ENCODE peak calls at places on chromosome 7, in five cellular contexts. One of them, this sample, is unnamed.

GRCh38 chr7:155206286-155207020 is 91.2 kb upstream of the INSIG1 start:
- DNase-seq in K562: peak; percentile 93
- DNase-seq in esophagus squamous epithelium: peak; percentile 47
- DNase-seq in tibial nerve: peak; percentile 79
- DNase-seq in sigmoid colon: peak; percentile 83
- DNase-seq in this sample: peak; percentile 53

GRCh38 chr7:117659453-117660086 is 179.7 kb downstream of the CFTR start:
- DNase-seq in K562: no peak
- DNase-seq in esophagus squamous epithelium: no peak
- DNase-seq in tibial nerve: no peak
- DNase-seq in sigmoid colon: no peak
- DNase-seq in this sample: no peak

GRCh38 chr7:158802535-158803199 is 26.6 kb downstream of the ESYT2 start:
- DNase-seq in K562: no peak
- DNase-seq in esophagus squamous epithelium: no peak
- DNase-seq in tibial nerve: no peak
- DNase-seq in sigmoid colon: no peak
- DNase-seq in this sample: no peak

GRCh38 chr7:29091722-29092121 is 54.6 kb downstream of the CPVL start:
- DNase-seq in K562: no peak
- DNase-seq in esophagus squamous epithelium: no peak
- DNase-seq in tibial nerve: no peak
- DNase-seq in sigmoid colon: no peak
- DNase-seq in this sample: no peak

GRCh38 chr7:76507723-76508406 is 2.5 kb upstream of the UPK3B start:
- DNase-seq in K562: no peak
- DNase-seq in esophagus squamous epithelium: no peak
- DNase-seq in tibial nerve: peak; percentile 43
- DNase-seq in sigmoid colon: no peak
- DNase-seq in this sample: no peak

GRCh38 chr7:99006739-99007424 is 128.6 kb downstream of the TRRAP start:
- DNase-seq in K562: no peak
- DNase-seq in esophagus squamous epithelium: no peak
- DNase-seq in tibial nerve: no peak
- DNase-seq in sigmoid colon: no peak
- DNase-seq in this sample: no peak

GRCh38 chr7:42868456-42868855 is 43.4 kb downstream of the C7orf25 start:
- DNase-seq in K562: no peak
- DNase-seq in esophagus squamous epithelium: no peak
- DNase-seq in tibial nerve: no peak
- DNase-seq in sigmoid colon: no peak
- DNase-seq in this sample: no peak

GRCh38 chr7:158107806-158108205 is 479.8 kb downstream of the PTPRN2 start:
- DNase-seq in K562: no peak
- DNase-seq in esophagus squamous epithelium: no peak
- DNase-seq in tibial nerve: no peak
- DNase-seq in sigmoid colon: no peak
- DNase-seq in this sample: no peak

GRCh38 chr7:104267701-104268368 is 60.0 kb upstream of the ORC5 start:
- DNase-seq in K562: no peak
- DNase-seq in esophagus squamous epithelium: no peak
- DNase-seq in tibial nerve: no peak
- DNase-seq in sigmoid colon: no peak
- DNase-seq in this sample: no peak

GRCh38 chr7:127891144-127891543 is 140.1 kb downstream of the LRRC4 start:
- DNase-seq in K562: no peak
- DNase-seq in esophagus squamous epithelium: no peak
- DNase-seq in tibial nerve: no peak
- DNase-seq in sigmoid colon: no peak
- DNase-seq in this sample: no peak

GRCh38 chr7:115356139-115356746 is 434.3 kb downstream of the MDFIC start:
- DNase-seq in K562: peak; percentile 3
- DNase-seq in esophagus squamous epithelium: no peak
- DNase-seq in tibial nerve: peak; percentile 10
- DNase-seq in sigmoid colon: no peak
- DNase-seq in this sample: no peak

GRCh38 chr7:37431413-37431812 is 17.3 kb downstream of the ELMO1 start:
- DNase-seq in K562: no peak
- DNase-seq in esophagus squamous epithelium: no peak
- DNase-seq in tibial nerve: no peak
- DNase-seq in sigmoid colon: no peak
- DNase-seq in this sample: no peak

GRCh38 chr7:130940326-130940725 is 206.3 kb upstream of the KLF14 start:
- DNase-seq in K562: peak; percentile 25
- DNase-seq in esophagus squamous epithelium: no peak
- DNase-seq in tibial nerve: no peak
- DNase-seq in sigmoid colon: no peak
- DNase-seq in this sample: no peak

GRCh38 chr7:130941322-130942210 is 207.6 kb upstream of the KLF14 start:
- DNase-seq in K562: peak; percentile 88
- DNase-seq in esophagus squamous epithelium: no peak
- DNase-seq in tibial nerve: peak; percentile 56
- DNase-seq in sigmoid colon: no peak
- DNase-seq in this sample: peak; percentile 88

GRCh38 chr7:130939285-130940095 is 205.5 kb upstream of the KLF14 start:
- DNase-seq in K562: no peak
- DNase-seq in esophagus squamous epithelium: no peak
- DNase-seq in tibial nerve: no peak
- DNase-seq in sigmoid colon: no peak
- DNase-seq in this sample: no peak

GRCh38 chr7:130942211-130942964 is 208.4 kb upstream of the KLF14 start:
- DNase-seq in K562: peak; percentile 82
- DNase-seq in esophagus squamous epithelium: no peak
- DNase-seq in tibial nerve: peak; percentile 76
- DNase-seq in sigmoid colon: no peak
- DNase-seq in this sample: peak; percentile 91

DNA sequence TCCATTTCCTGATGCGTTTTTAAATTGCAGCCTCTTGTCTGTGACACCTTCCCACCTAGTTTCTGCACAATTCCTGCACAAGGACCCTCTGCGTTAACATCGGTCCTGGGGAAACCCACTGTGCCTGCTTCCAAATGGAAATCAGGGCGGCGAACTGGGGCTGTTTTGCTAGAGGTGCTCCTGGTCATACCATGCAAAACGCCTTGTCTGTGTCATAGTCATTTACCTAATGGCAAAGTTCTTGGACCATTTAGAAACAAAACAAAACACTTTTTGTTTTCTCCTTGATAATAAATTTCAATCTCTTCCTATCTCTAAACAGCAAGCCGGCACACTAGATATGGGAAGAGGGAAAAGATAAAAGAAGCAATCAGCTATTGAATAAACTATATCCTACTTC is 206.9 kb upstream of the KLF14 start:
- DNase-seq in K562: peak; percentile 55
- DNase-seq in esophagus squamous epithelium: no peak
- DNase-seq in tibial nerve: no peak
- DNase-seq in sigmoid colon: no peak
- DNase-seq in this sample: no peak
- TF ChIP-seq POLR2A in K562: no peak
- TF ChIP-seq POLR2A in esophagus squamous epithelium: no peak
- TF ChIP-seq POLR2A in tibial nerve: no peak
- TF ChIP-seq POLR2A in sigmoid colon: no peak
- TF ChIP-seq POLR2A in this sample: no peak

GRCh38 chr7:64665980-64666674 is at the start of gene ZNF107:
- DNase-seq in K562: peak; percentile 95
- DNase-seq in esophagus squamous epithelium: peak; percentile 60
- DNase-seq in tibial nerve: peak; percentile 89
- DNase-seq in sigmoid colon: peak; percentile 98
- DNase-seq in this sample: peak; percentile 92
- TF ChIP-seq POLR2A in K562: peak; percentile 90
- TF ChIP-seq POLR2A in esophagus squamous epithelium: peak; percentile 39
- TF ChIP-seq POLR2A in tibial nerve: peak; percentile 60
- TF ChIP-seq POLR2A in sigmoid colon: no peak
- TF ChIP-seq POLR2A in this sample: peak; percentile 54

GRCh38 chr7:1045038-1045726 is 836 bp downstream of the GPR146 start:
- DNase-seq in K562: peak; percentile 33
- DNase-seq in esophagus squamous epithelium: no peak
- DNase-seq in tibial nerve: no peak
- DNase-seq in sigmoid colon: no peak
- DNase-seq in this sample: no peak

GRCh38 chr7:1043552-1044188 is 676 bp upstream of the GPR146 start:
- DNase-seq in K562: peak; percentile 29
- DNase-seq in esophagus squamous epithelium: no peak
- DNase-seq in tibial nerve: no peak
- DNase-seq in sigmoid colon: no peak
- DNase-seq in this sample: no peak

GRCh38 chr7:1042161-1042833 is 2.0 kb upstream of the GPR146 start:
- DNase-seq in K562: no peak
- DNase-seq in esophagus squamous epithelium: no peak
- DNase-seq in tibial nerve: no peak
- DNase-seq in sigmoid colon: no peak
- DNase-seq in this sample: no peak

GRCh38 chr7:1045727-1046063 is 1.3 kb downstream of the GPR146 start:
- DNase-seq in K562: no peak
- DNase-seq in esophagus squamous epithelium: no peak
- DNase-seq in tibial nerve: no peak
- DNase-seq in sigmoid colon: no peak
- DNase-seq in this sample: no peak

DNA sequence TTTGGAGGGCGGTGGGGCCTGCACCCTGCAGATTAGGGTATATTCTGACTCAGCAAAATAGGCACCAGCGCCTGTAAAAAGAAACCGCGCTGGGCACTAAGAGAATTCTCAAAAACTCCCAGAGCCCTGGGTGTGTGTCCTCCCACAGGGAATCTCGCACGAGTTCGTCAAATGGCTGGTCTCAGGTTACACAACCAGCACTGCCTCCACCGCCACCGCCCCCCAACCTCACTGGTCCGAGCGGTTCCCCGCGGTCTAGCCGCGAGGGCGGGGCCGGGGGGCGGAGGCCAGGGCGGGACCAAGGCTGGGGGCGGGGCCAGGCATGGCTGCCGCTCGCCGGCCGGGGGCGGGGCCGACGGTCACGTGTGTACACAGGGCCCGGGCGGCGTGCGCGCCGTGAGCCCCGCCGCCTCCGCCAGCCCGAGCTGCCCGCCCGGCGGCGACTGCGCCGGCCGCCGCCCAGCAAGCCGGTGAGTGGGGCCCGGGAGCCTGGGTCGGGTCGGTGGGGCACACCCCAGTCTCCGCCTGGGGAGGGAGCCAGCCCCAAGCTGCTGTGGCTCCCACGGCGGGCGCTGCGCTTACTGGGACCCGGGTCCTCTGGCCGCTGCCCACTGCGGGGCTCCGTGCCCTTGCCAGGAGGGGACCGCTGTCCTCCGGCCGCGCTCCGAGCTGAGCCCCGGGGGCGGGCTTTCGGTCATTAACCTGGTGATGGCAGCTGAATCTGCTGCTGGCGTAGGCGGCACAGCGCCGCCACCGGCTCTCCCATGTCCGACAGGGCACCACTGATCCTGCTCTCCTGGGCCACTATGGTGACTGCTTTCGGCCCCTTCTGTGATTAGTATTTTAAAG is at the start of gene GPR146:
- DNase-seq in K562: peak; percentile 98
- DNase-seq in esophagus squamous epithelium: peak; percentile 75
- DNase-seq in tibial nerve: peak; percentile 98
- DNase-seq in sigmoid colon: peak; percentile 99
- DNase-seq in this sample: peak; percentile 97
- TF ChIP-seq POLR2A in K562: no peak
- TF ChIP-seq POLR2A in esophagus squamous epithelium: peak; percentile 20
- TF ChIP-seq POLR2A in tibial nerve: peak; percentile 81
- TF ChIP-seq POLR2A in sigmoid colon: peak; percentile 59
- TF ChIP-seq POLR2A in this sample: peak; percentile 67

DNA sequence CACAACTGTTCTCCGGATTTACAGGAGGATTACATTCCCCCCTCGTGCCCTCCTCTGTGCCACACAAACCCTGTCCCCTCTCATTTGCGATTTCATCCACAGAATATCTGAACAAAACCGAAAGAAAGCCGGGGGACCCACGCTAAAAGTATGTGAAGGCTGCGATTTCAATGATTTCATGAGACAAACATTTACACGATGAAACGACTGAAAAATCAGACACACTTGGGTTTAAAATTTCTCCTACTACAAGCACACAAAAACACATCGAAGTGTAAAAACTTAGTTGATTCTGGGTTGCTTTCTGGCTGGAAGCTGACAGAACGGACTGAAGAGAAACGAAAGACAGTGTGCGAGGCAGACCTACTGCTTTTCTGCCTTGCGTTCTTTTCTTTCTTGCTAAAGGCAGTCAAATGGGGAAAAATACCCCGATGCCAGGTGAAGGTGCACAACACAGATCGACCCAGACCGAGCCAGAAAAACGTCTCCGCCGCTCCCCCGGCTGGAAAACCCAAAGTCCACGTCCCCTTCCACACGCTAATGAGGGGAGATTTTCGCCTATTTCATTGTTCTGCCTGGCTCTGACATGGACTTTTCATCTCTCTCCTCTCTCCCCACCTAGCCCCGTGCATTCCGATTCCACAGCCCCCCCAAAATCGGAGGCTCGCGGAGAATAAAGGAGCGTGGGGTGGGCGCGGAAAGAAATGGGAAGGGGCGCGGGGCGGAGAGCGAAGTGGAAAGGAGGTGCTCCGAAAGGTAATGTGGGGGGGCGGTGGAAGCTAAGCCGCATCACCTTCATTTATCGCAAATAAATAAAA is 1.1 kb downstream of the HIPK2 start:
- DNase-seq in K562: peak; percentile 61
- DNase-seq in esophagus squamous epithelium: no peak
- DNase-seq in tibial nerve: peak; percentile 31
- DNase-seq in sigmoid colon: no peak
- DNase-seq in this sample: no peak
- TF ChIP-seq POLR2A in K562: no peak
- TF ChIP-seq POLR2A in esophagus squamous epithelium: no peak
- TF ChIP-seq POLR2A in tibial nerve: peak; percentile 29
- TF ChIP-seq POLR2A in sigmoid colon: no peak
- TF ChIP-seq POLR2A in this sample: peak; percentile 19

GRCh38 chr7:73717991-73718405 is 1.5 kb downstream of the STX1A start:
- DNase-seq in K562: peak; percentile 43
- DNase-seq in esophagus squamous epithelium: no peak
- DNase-seq in tibial nerve: no peak
- DNase-seq in sigmoid colon: no peak
- DNase-seq in this sample: no peak

GRCh38 chr7:73717025-73717807 is 2.3 kb downstream of the STX1A start:
- DNase-seq in K562: no peak
- DNase-seq in esophagus squamous epithelium: no peak
- DNase-seq in tibial nerve: no peak
- DNase-seq in sigmoid colon: peak; percentile 85
- DNase-seq in this sample: no peak

GRCh38 chr7:73716318-73716890 is 3.1 kb downstream of the STX1A start:
- DNase-seq in K562: no peak
- DNase-seq in esophagus squamous epithelium: no peak
- DNase-seq in tibial nerve: no peak
- DNase-seq in sigmoid colon: no peak
- DNase-seq in this sample: no peak

GRCh38 chr7:73718438-73718881 is 1.0 kb downstream of the STX1A start:
- DNase-seq in K562: no peak
- DNase-seq in esophagus squamous epithelium: no peak
- DNase-seq in tibial nerve: no peak
- DNase-seq in sigmoid colon: no peak
- DNase-seq in this sample: no peak

GRCh38 chr7:73715648-73716317 is 3.7 kb downstream of the STX1A start:
- DNase-seq in K562: peak; percentile 96
- DNase-seq in esophagus squamous epithelium: no peak
- DNase-seq in tibial nerve: no peak
- DNase-seq in sigmoid colon: no peak
- DNase-seq in this sample: no peak
- TF ChIP-seq POLR2A in K562: no peak
- TF ChIP-seq POLR2A in esophagus squamous epithelium: no peak
- TF ChIP-seq POLR2A in tibial nerve: no peak
- TF ChIP-seq POLR2A in sigmoid colon: no peak
- TF ChIP-seq POLR2A in this sample: no peak

This sample was measured in gastrocnemius medialis.